ENCODE peak calls at places on chromosomes 6 and 20, in six cellular contexts. One of them, this sample, is unnamed.
A peak's percentile ranks its signal among the peaks of the same experiment; 100 is the strongest.

GRCh38 chr20:3218307-3218988 is 9.2 kb downstream of the ITPA start:
- DNase-seq in HTR-8/SVneo: peak; percentile 53
- DNase-seq in GM12865: peak; percentile 73
- DNase-seq in KBM-7: peak; percentile 82
- DNase-seq in stimulated activated CD8-positive, alpha-beta memory T cell treated with anti-CD3 and anti-CD28 coated beads, Interleukin-4, amount 100 ng/mL, for 48 hours: peak; percentile 89
- DNase-seq in amniotic stem cell: no peak
- DNase-seq in this sample: peak; percentile 25

GRCh38 chr6:38034269-38034914 is 214.9 kb downstream of the ZFAND3 start:
- DNase-seq in HTR-8/SVneo: no peak
- DNase-seq in GM12865: peak; percentile 43
- DNase-seq in KBM-7: peak; percentile 41
- DNase-seq in stimulated activated CD8-positive, alpha-beta memory T cell treated with anti-CD3 and anti-CD28 coated beads, Interleukin-4, amount 100 ng/mL, for 48 hours: no peak
- DNase-seq in amniotic stem cell: no peak
- DNase-seq in this sample: no peak

GRCh38 chr6:140441256-140441655 is 1066.8 kb upstream of the CITED2 start:
- DNase-seq in HTR-8/SVneo: no peak
- DNase-seq in GM12865: peak; percentile 41
- DNase-seq in KBM-7: peak; percentile 72
- DNase-seq in stimulated activated CD8-positive, alpha-beta memory T cell treated with anti-CD3 and anti-CD28 coated beads, Interleukin-4, amount 100 ng/mL, for 48 hours: no peak
- DNase-seq in amniotic stem cell: no peak
- DNase-seq in this sample: no peak

GRCh38 chr6:156848123-156848522 is 70.9 kb downstream of the ARID1B start:
- DNase-seq in HTR-8/SVneo: no peak
- DNase-seq in GM12865: peak; percentile 34
- DNase-seq in KBM-7: no peak
- DNase-seq in stimulated activated CD8-positive, alpha-beta memory T cell treated with anti-CD3 and anti-CD28 coated beads, Interleukin-4, amount 100 ng/mL, for 48 hours: no peak
- DNase-seq in amniotic stem cell: no peak
- DNase-seq in this sample: no peak

GRCh38 chr20:17594443-17594842 is 24.6 kb downstream of the DSTN start:
- DNase-seq in HTR-8/SVneo: no peak
- DNase-seq in GM12865: no peak
- DNase-seq in KBM-7: no peak
- DNase-seq in stimulated activated CD8-positive, alpha-beta memory T cell treated with anti-CD3 and anti-CD28 coated beads, Interleukin-4, amount 100 ng/mL, for 48 hours: no peak
- DNase-seq in amniotic stem cell: no peak
- DNase-seq in this sample: no peak

GRCh38 chr6:75065524-75065923 is 140.3 kb downstream of the COL12A1 start:
- DNase-seq in HTR-8/SVneo: no peak
- DNase-seq in GM12865: peak; percentile 8
- DNase-seq in KBM-7: peak; percentile 19
- DNase-seq in stimulated activated CD8-positive, alpha-beta memory T cell treated with anti-CD3 and anti-CD28 coated beads, Interleukin-4, amount 100 ng/mL, for 48 hours: no peak
- DNase-seq in amniotic stem cell: no peak
- DNase-seq in this sample: no peak

GRCh38 chr6:68080074-68080473 is 555.0 kb upstream of the ADGRB3 start:
- DNase-seq in HTR-8/SVneo: no peak
- DNase-seq in GM12865: no peak
- DNase-seq in KBM-7: no peak
- DNase-seq in stimulated activated CD8-positive, alpha-beta memory T cell treated with anti-CD3 and anti-CD28 coated beads, Interleukin-4, amount 100 ng/mL, for 48 hours: no peak
- DNase-seq in amniotic stem cell: no peak
- DNase-seq in this sample: no peak

GRCh38 chr20:59945731-59946130 is 5.5 kb downstream of the FAM217B start:
- DNase-seq in HTR-8/SVneo: no peak
- DNase-seq in GM12865: no peak
- DNase-seq in KBM-7: no peak
- DNase-seq in stimulated activated CD8-positive, alpha-beta memory T cell treated with anti-CD3 and anti-CD28 coated beads, Interleukin-4, amount 100 ng/mL, for 48 hours: no peak
- DNase-seq in amniotic stem cell: no peak
- DNase-seq in this sample: no peak

GRCh38 chr6:41887355-41887754 is 7.8 kb downstream of the USP49 start:
- DNase-seq in HTR-8/SVneo: no peak
- DNase-seq in GM12865: no peak
- DNase-seq in KBM-7: no peak
- DNase-seq in stimulated activated CD8-positive, alpha-beta memory T cell treated with anti-CD3 and anti-CD28 coated beads, Interleukin-4, amount 100 ng/mL, for 48 hours: no peak
- DNase-seq in amniotic stem cell: no peak
- DNase-seq in this sample: no peak

GRCh38 chr6:17831135-17831534 is 124.4 kb upstream of the NUP153 start:
- DNase-seq in HTR-8/SVneo: no peak
- DNase-seq in GM12865: no peak
- DNase-seq in KBM-7: no peak
- DNase-seq in stimulated activated CD8-positive, alpha-beta memory T cell treated with anti-CD3 and anti-CD28 coated beads, Interleukin-4, amount 100 ng/mL, for 48 hours: no peak
- DNase-seq in amniotic stem cell: no peak
- DNase-seq in this sample: no peak

GRCh38 chr20:47795214-47795667 is 10.0 kb upstream of the SULF2 start:
- DNase-seq in HTR-8/SVneo: no peak
- DNase-seq in GM12865: no peak
- DNase-seq in KBM-7: no peak
- DNase-seq in stimulated activated CD8-positive, alpha-beta memory T cell treated with anti-CD3 and anti-CD28 coated beads, Interleukin-4, amount 100 ng/mL, for 48 hours: no peak
- DNase-seq in amniotic stem cell: no peak
- DNase-seq in this sample: no peak

GRCh38 chr6:28980797-28981390 is 24.2 kb downstream of the ZNF311 start:
- DNase-seq in HTR-8/SVneo: peak; percentile 75
- DNase-seq in GM12865: peak; percentile 77
- DNase-seq in KBM-7: peak; percentile 97
- DNase-seq in stimulated activated CD8-positive, alpha-beta memory T cell treated with anti-CD3 and anti-CD28 coated beads, Interleukin-4, amount 100 ng/mL, for 48 hours: peak; percentile 66
- DNase-seq in amniotic stem cell: peak; percentile 78
- DNase-seq in this sample: peak; percentile 68

GRCh38 chr6:107344383-107344782 is 115.0 kb downstream of the PDSS2 start:
- DNase-seq in HTR-8/SVneo: no peak
- DNase-seq in GM12865: no peak
- DNase-seq in KBM-7: no peak
- DNase-seq in stimulated activated CD8-positive, alpha-beta memory T cell treated with anti-CD3 and anti-CD28 coated beads, Interleukin-4, amount 100 ng/mL, for 48 hours: no peak
- DNase-seq in amniotic stem cell: no peak
- DNase-seq in this sample: no peak

GRCh38 chr20:59171986-59172385 is 8.4 kb downstream of the ZNF831 start:
- DNase-seq in HTR-8/SVneo: no peak
- DNase-seq in GM12865: no peak
- DNase-seq in KBM-7: no peak
- DNase-seq in stimulated activated CD8-positive, alpha-beta memory T cell treated with anti-CD3 and anti-CD28 coated beads, Interleukin-4, amount 100 ng/mL, for 48 hours: peak; percentile 7
- DNase-seq in amniotic stem cell: no peak
- DNase-seq in this sample: no peak

GRCh38 chr6:106473807-106474206 is 113.3 kb downstream of the CRYBG1 start:
- DNase-seq in HTR-8/SVneo: no peak
- DNase-seq in GM12865: no peak
- DNase-seq in KBM-7: no peak
- DNase-seq in stimulated activated CD8-positive, alpha-beta memory T cell treated with anti-CD3 and anti-CD28 coated beads, Interleukin-4, amount 100 ng/mL, for 48 hours: no peak
- DNase-seq in amniotic stem cell: no peak
- DNase-seq in this sample: no peak

GRCh38 chr6:5204340-5204739 is 56.4 kb downstream of the LYRM4 start:
- DNase-seq in HTR-8/SVneo: no peak
- DNase-seq in GM12865: no peak
- DNase-seq in KBM-7: no peak
- DNase-seq in stimulated activated CD8-positive, alpha-beta memory T cell treated with anti-CD3 and anti-CD28 coated beads, Interleukin-4, amount 100 ng/mL, for 48 hours: no peak
- DNase-seq in amniotic stem cell: no peak
- DNase-seq in this sample: no peak

GRCh38 chr6:144055121-144055931 is 40.0 kb downstream of the SF3B5 start:
- DNase-seq in HTR-8/SVneo: no peak
- DNase-seq in GM12865: peak; percentile 67
- DNase-seq in KBM-7: no peak
- DNase-seq in stimulated activated CD8-positive, alpha-beta memory T cell treated with anti-CD3 and anti-CD28 coated beads, Interleukin-4, amount 100 ng/mL, for 48 hours: peak; percentile 51
- DNase-seq in amniotic stem cell: no peak
- DNase-seq in this sample: no peak

GRCh38 chr6:24205020-24205492 is 79.0 kb downstream of the NRSN1 start:
- DNase-seq in HTR-8/SVneo: peak; percentile 14
- DNase-seq in GM12865: peak; percentile 44
- DNase-seq in KBM-7: peak; percentile 58
- DNase-seq in stimulated activated CD8-positive, alpha-beta memory T cell treated with anti-CD3 and anti-CD28 coated beads, Interleukin-4, amount 100 ng/mL, for 48 hours: no peak
- DNase-seq in amniotic stem cell: peak; percentile 10
- DNase-seq in this sample: peak; percentile 20

GRCh38 chr20:12327205-12327604 is 409.5 kb downstream of the BTBD3 start:
- DNase-seq in HTR-8/SVneo: no peak
- DNase-seq in GM12865: no peak
- DNase-seq in KBM-7: no peak
- DNase-seq in stimulated activated CD8-positive, alpha-beta memory T cell treated with anti-CD3 and anti-CD28 coated beads, Interleukin-4, amount 100 ng/mL, for 48 hours: no peak
- DNase-seq in amniotic stem cell: no peak
- DNase-seq in this sample: no peak

GRCh38 chr6:53792016-53792415 is 2.8 kb upstream of the LRRC1 start:
- DNase-seq in HTR-8/SVneo: no peak
- DNase-seq in GM12865: no peak
- DNase-seq in KBM-7: no peak
- DNase-seq in stimulated activated CD8-positive, alpha-beta memory T cell treated with anti-CD3 and anti-CD28 coated beads, Interleukin-4, amount 100 ng/mL, for 48 hours: no peak
- DNase-seq in amniotic stem cell: no peak
- DNase-seq in this sample: no peak

This sample was measured in DMS153.